ENCODE peak calls at places on chromosomes 5 and 9, in five cellular contexts. One of them, this sample, is unnamed.

GRCh38 chr5:374631-375335 is 53.3 kb downstream of the AHRR start:
- DNase-seq in MV-4-11: no peak
- DNase-seq in C1 segment of cervical spinal cord: no peak
- DNase-seq in Right ventricle myocardium superior: peak; percentile 34
- DNase-seq in mammary epithelial cell: no peak
- DNase-seq in this sample: no peak

GRCh38 chr5:172548311-172548731 is 92.7 kb upstream of the NEURL1B start:
- DNase-seq in MV-4-11: no peak
- DNase-seq in C1 segment of cervical spinal cord: no peak
- DNase-seq in Right ventricle myocardium superior: no peak
- DNase-seq in mammary epithelial cell: no peak
- DNase-seq in this sample: no peak

GRCh38 chr5:95365302-95366095 is 25.7 kb upstream of the FAM81B start:
- DNase-seq in MV-4-11: no peak
- DNase-seq in C1 segment of cervical spinal cord: no peak
- DNase-seq in Right ventricle myocardium superior: no peak
- DNase-seq in mammary epithelial cell: no peak
- DNase-seq in this sample: no peak

GRCh38 chr5:38641003-38641402 is 84.6 kb upstream of the LIFR start:
- DNase-seq in MV-4-11: peak; percentile 51
- DNase-seq in C1 segment of cervical spinal cord: no peak
- DNase-seq in Right ventricle myocardium superior: no peak
- DNase-seq in mammary epithelial cell: no peak
- DNase-seq in this sample: no peak

GRCh38 chr9:71685394-71685793 is 82.9 kb downstream of the CEMIP2 start:
- DNase-seq in MV-4-11: no peak
- DNase-seq in C1 segment of cervical spinal cord: no peak
- DNase-seq in Right ventricle myocardium superior: no peak
- DNase-seq in mammary epithelial cell: peak; percentile 60
- DNase-seq in this sample: peak; percentile 10

GRCh38 chr9:125990793-125991220 is 243.6 kb downstream of the PBX3 start:
- DNase-seq in MV-4-11: no peak
- DNase-seq in C1 segment of cervical spinal cord: no peak
- DNase-seq in Right ventricle myocardium superior: no peak
- DNase-seq in mammary epithelial cell: no peak
- DNase-seq in this sample: no peak

GRCh38 chr9:129263836-129264235 is 85.8 kb upstream of the IER5L start:
- DNase-seq in MV-4-11: no peak
- DNase-seq in C1 segment of cervical spinal cord: no peak
- DNase-seq in Right ventricle myocardium superior: peak; percentile 33
- DNase-seq in mammary epithelial cell: no peak
- DNase-seq in this sample: no peak

GRCh38 chr5:120869831-120870230 is 405.7 kb downstream of the PRR16 start:
- DNase-seq in MV-4-11: no peak
- DNase-seq in C1 segment of cervical spinal cord: no peak
- DNase-seq in Right ventricle myocardium superior: no peak
- DNase-seq in mammary epithelial cell: no peak
- DNase-seq in this sample: no peak

GRCh38 chr5:127367912-127368468 is 77.4 kb downstream of the MEGF10 start:
- DNase-seq in MV-4-11: peak; percentile 21
- DNase-seq in C1 segment of cervical spinal cord: no peak
- DNase-seq in Right ventricle myocardium superior: no peak
- DNase-seq in mammary epithelial cell: peak; percentile 25
- DNase-seq in this sample: no peak

GRCh38 chr9:8855046-8855445 is 1055.5 kb upstream of the DMAC1 start:
- DNase-seq in MV-4-11: no peak
- DNase-seq in C1 segment of cervical spinal cord: no peak
- DNase-seq in Right ventricle myocardium superior: no peak
- DNase-seq in mammary epithelial cell: no peak
- DNase-seq in this sample: no peak

GRCh38 chr5:174608631-174609097 is 115.7 kb upstream of the MSX2 start:
- DNase-seq in MV-4-11: peak; percentile 94
- DNase-seq in C1 segment of cervical spinal cord: no peak
- DNase-seq in Right ventricle myocardium superior: peak; percentile 61
- DNase-seq in mammary epithelial cell: no peak
- DNase-seq in this sample: no peak

GRCh38 chr9:94929373-94929764 is 202.9 kb downstream of the AOPEP start:
- DNase-seq in MV-4-11: no peak
- DNase-seq in C1 segment of cervical spinal cord: no peak
- DNase-seq in Right ventricle myocardium superior: peak; percentile 74
- DNase-seq in mammary epithelial cell: no peak
- DNase-seq in this sample: no peak

GRCh38 chr9:96478829-96479371 is 28.9 kb downstream of the HABP4 start:
- DNase-seq in MV-4-11: no peak
- DNase-seq in C1 segment of cervical spinal cord: no peak
- DNase-seq in Right ventricle myocardium superior: no peak
- DNase-seq in mammary epithelial cell: no peak
- DNase-seq in this sample: no peak

GRCh38 chr9:123418506-123418905 is 62.5 kb downstream of the CRB2 start:
- DNase-seq in MV-4-11: no peak
- DNase-seq in C1 segment of cervical spinal cord: no peak
- DNase-seq in Right ventricle myocardium superior: no peak
- DNase-seq in mammary epithelial cell: no peak
- DNase-seq in this sample: no peak

GRCh38 chr9:87796232-87796631 is 70.3 kb downstream of the CTSL start:
- DNase-seq in MV-4-11: peak; percentile 44
- DNase-seq in C1 segment of cervical spinal cord: no peak
- DNase-seq in Right ventricle myocardium superior: no peak
- DNase-seq in mammary epithelial cell: no peak
- DNase-seq in this sample: no peak

GRCh38 chr9:130765135-130766030 is 69.7 kb upstream of the ABL1 start:
- DNase-seq in MV-4-11: no peak
- DNase-seq in C1 segment of cervical spinal cord: no peak
- DNase-seq in Right ventricle myocardium superior: no peak
- DNase-seq in mammary epithelial cell: peak; percentile 32
- DNase-seq in this sample: no peak

GRCh38 chr9:27408523-27408922 is 111.6 kb upstream of the EQTN start:
- DNase-seq in MV-4-11: no peak
- DNase-seq in C1 segment of cervical spinal cord: no peak
- DNase-seq in Right ventricle myocardium superior: no peak
- DNase-seq in mammary epithelial cell: no peak
- DNase-seq in this sample: no peak